ENCODE peak calls at places on chromosomes 1 and 21, in seven cellular contexts. P, B, J, O, X, Y and U are unnamed samples.
A peak's percentile ranks its signal among the peaks of the same experiment; 100 is the strongest.

GRCh38 chr21:41643246-41643966 is 123.4 kb downstream of the RIPK4 start:
- DNase-seq in P (no peak), B (no peak), J (no peak), O (no peak), X (no peak), Y (no peak), U (no peak)

GRCh38 chr1:31848381-31848897 is 32.6 kb upstream of the SPOCD1 start:
- DNase-seq in P (peak; percentile 68), B (peak; percentile 61), J (no peak), O (peak; percentile 10), X (peak; percentile 61), Y (no peak), U (no peak)

GRCh38 chr21:42818328-42818749 is 61.0 kb downstream of the WDR4 start:
- DNase-seq in P (peak; percentile 67), B (peak; percentile 54), J (no peak), O (peak; percentile 50), X (peak; percentile 76), Y (peak; percentile 41), U (peak; percentile 20)

GRCh38 chr1:192951961-192952460 is 107.1 kb downstream of the UCHL5 start:
- DNase-seq in P (peak; percentile 18), B (no peak), J (peak; percentile 74), O (no peak), X (no peak), Y (peak; percentile 87), U (no peak)

GRCh38 chr1:165350861-165351260 is 5.7 kb downstream of the LMX1A start:
- DNase-seq in P (no peak), B (no peak), J (no peak), O (no peak), X (no peak), Y (no peak), U (no peak)

GRCh38 chr1:116825735-116826438 is 71.7 kb downstream of the CD2 start:
- DNase-seq in P (no peak), B (no peak), J (no peak), O (no peak), X (no peak), Y (no peak), U (no peak)

GRCh38 chr1:75233302-75233929 is 99.2 kb downstream of the LHX8 start:
- DNase-seq in P (peak; percentile 74), B (no peak), J (no peak), O (no peak), X (no peak), Y (peak; percentile 8), U (no peak)

GRCh38 chr1:32454726-32455125 is 10.1 kb upstream of the ZBTB8B start:
- DNase-seq in P (no peak), B (no peak), J (no peak), O (no peak), X (no peak), Y (peak; percentile 55), U (no peak)

GRCh38 chr1:74412244-74412643 is 100.2 kb downstream of the LRRC53 start:
- DNase-seq in P (no peak), B (no peak), J (no peak), O (no peak), X (no peak), Y (no peak), U (no peak)

GRCh38 chr21:45875881-45876280 is 105.7 kb upstream of the COL6A1 start:
- DNase-seq in P (no peak), B (no peak), J (no peak), O (no peak), X (no peak), Y (no peak), U (no peak)

GRCh38 chr1:100188617-100189016 is 10.6 kb upstream of the LRRC39 start:
- DNase-seq in P (no peak), B (no peak), J (peak; percentile 8), O (no peak), X (no peak), Y (peak; percentile 50), U (no peak)

GRCh38 chr1:89499320-89499719 is 25.3 kb upstream of the LRRC8B start:
- DNase-seq in P (no peak), B (no peak), J (no peak), O (no peak), X (no peak), Y (no peak), U (no peak)

GRCh38 chr1:95041491-95042165 is 31.1 kb downstream of the ALG14 start:
- DNase-seq in P (peak; percentile 71), B (no peak), J (peak; percentile 80), O (no peak), X (no peak), Y (peak; percentile 83), U (no peak)

GRCh38 chr1:10815863-10816195 is 19.4 kb upstream of the CASZ1 start:
- DNase-seq in P (no peak), B (no peak), J (no peak), O (no peak), X (no peak), Y (no peak), U (no peak)

GRCh38 chr1:87135313-87135712 is 193.4 kb upstream of the LMO4 start:
- DNase-seq in P (no peak), B (no peak), J (no peak), O (no peak), X (no peak), Y (no peak), U (no peak)